ENCODE peak calls at places on chromosomes 16 and 17, in six cellular contexts. P is hepatocyte, M is HCT116, Z is fibroblast of lung, F is GM23248, L is endothelial cell of umbilical vein. E is an unnamed sample.

GRCh38 chr16:86375370-86375769 is 135.0 kb upstream of the FOXF1 start:
- DNase-seq in P (no peak), M (no peak), Z (peak; percentile 94), F (peak; percentile 87), L (no peak), E (no peak)

GRCh38 chr17:40646791-40647548 is 648 bp downstream of the SMARCE1 start:
- DNase-seq in P (peak; percentile 43), M (peak; percentile 28), Z (peak; percentile 69), F (peak; percentile 71), L (peak; percentile 66), E (peak; percentile 49)

GRCh38 chr16:53087101-53087500 is 32.3 kb downstream of the CHD9 start:
- DNase-seq in P (no peak), M (no peak), Z (peak; percentile 58), F (peak; percentile 80), L (no peak), E (no peak)

GRCh38 chr16:12541672-12542071 is 262.0 kb downstream of the CPPED1 start:
- DNase-seq in P (no peak), M (no peak), Z (no peak), F (no peak), L (no peak), E (no peak)

GRCh38 chr16:10182186-10182683 is at the start of gene GRIN2A:
- DNase-seq in P (no peak), M (no peak), Z (no peak), F (no peak), L (no peak), E (peak; percentile 57)

GRCh38 chr17:3865166-3865565 is 19.1 kb upstream of the NCBP3 start:
- DNase-seq in P (no peak), M (no peak), Z (peak; percentile 81), F (peak; percentile 87), L (no peak), E (no peak)

GRCh38 chr16:82152641-82153094 is 17.4 kb downstream of the MPHOSPH6 start:
- DNase-seq in P (peak; percentile 72), M (no peak), Z (peak; percentile 54), F (no peak), L (no peak), E (no peak)

GRCh38 chr17:38613981-38614779 is 8.4 kb upstream of the SRCIN1 start:
- DNase-seq in P (peak; percentile 44), M (no peak), Z (no peak), F (no peak), L (no peak), E (peak; percentile 58)

GRCh38 chr16:25013751-25014499 is 1.2 kb downstream of the ARHGAP17 start:
- DNase-seq in P (no peak), M (no peak), Z (no peak), F (no peak), L (peak; percentile 22), E (no peak)

GRCh38 chr17:78517421-78517820 is 59.8 kb downstream of the DNAH17 start:
- DNase-seq in P (no peak), M (no peak), Z (no peak), F (no peak), L (no peak), E (no peak)

GRCh38 chr16:9138021-9138680 is 46.7 kb downstream of the HAPSTR1 start:
- DNase-seq in P (no peak), M (no peak), Z (no peak), F (no peak), L (no peak), E (no peak)

GRCh38 chr16:50165473-50165872 is 12.4 kb downstream of the TENT4B start:
- DNase-seq in P (no peak), M (no peak), Z (no peak), F (no peak), L (no peak), E (no peak)

GRCh38 chr16:1363501-1364041 is 11.8 kb downstream of the GNPTG start:
- DNase-seq in P (peak; percentile 75), M (peak; percentile 23), Z (peak; percentile 13), F (peak; percentile 67), L (peak; percentile 41), E (peak; percentile 79)

GRCh38 chr17:59842901-59843652 is 49.7 kb downstream of the TUBD1 start:
- DNase-seq in P (peak; percentile 77), M (peak; percentile 96), Z (peak; percentile 98), F (peak; percentile 95), L (peak; percentile 95), E (peak; percentile 31)

GRCh38 chr17:63434951-63435571 is 11.0 kb downstream of the CYB561 start:
- DNase-seq in P (no peak), M (peak; percentile 37), Z (peak; percentile 53), F (peak; percentile 27), L (peak; percentile 39), E (no peak)

GRCh38 chr17:43905985-43906852 is 1.1 kb downstream of the MPP2 start:
- DNase-seq in P (peak; percentile 84), M (no peak), Z (peak; percentile 65), F (peak; percentile 86), L (no peak), E (peak; percentile 96)

GRCh38 chr17:48545022-48545376 is at the start of gene HOXB2:
- DNase-seq in P (no peak), M (no peak), Z (no peak), F (peak; percentile 82), L (peak; percentile 78), E (peak; percentile 49)

GRCh38 chr17:62705116-62705515 is 77.6 kb downstream of the MRC2 start:
- DNase-seq in P (no peak), M (no peak), Z (peak; percentile 47), F (no peak), L (peak; percentile 80), E (no peak)

GRCh38 chr17:75813081-75814020 is 28.7 kb downstream of the UNK start:
- DNase-seq in P (peak; percentile 4), M (no peak), Z (no peak), F (no peak), L (no peak), E (no peak)

GRCh38 chr17:44781553-44782348 is 23.0 kb downstream of the ADAM11 start:
- DNase-seq in P (no peak), M (no peak), Z (no peak), F (no peak), L (no peak), E (peak; percentile 54)

DNA sequence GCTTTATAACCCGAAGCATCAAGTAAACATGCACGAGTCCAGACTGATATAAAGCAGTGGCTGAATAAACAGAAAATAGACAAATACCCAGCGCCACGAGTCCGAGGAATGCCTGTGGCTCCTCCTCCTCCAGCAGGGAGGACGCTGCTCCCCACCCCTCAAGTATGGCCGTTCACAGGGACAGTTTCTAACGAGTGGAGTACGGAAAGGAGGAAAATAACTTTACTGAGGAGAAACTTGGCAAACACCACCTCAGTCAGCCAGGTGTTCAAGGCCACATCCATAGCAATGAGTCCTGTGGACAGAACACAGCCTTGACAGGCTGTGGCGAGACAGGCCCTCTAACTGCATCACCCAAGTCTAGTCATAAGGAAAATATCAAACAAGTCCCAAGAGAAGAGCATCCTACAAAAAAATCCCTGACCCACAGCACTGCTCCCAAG is 9.2 kb downstream of the ZDHHC7 start:
- DNase-seq in P (no peak), M (no peak), Z (peak; percentile 65), F (no peak), L (no peak), E (no peak)
- H4K20me1 ChIP-seq in P (peaks cover 11% of the 10 kb centered on the region), M (no peaks in the 10 kb centered on the region), Z (no peaks in the 10 kb centered on the region), F (no peaks in the 10 kb centered on the region), L (no peaks in the 10 kb centered on the region), E (peaks cover 39% of the 10 kb centered on the region)

GRCh38 chr17:57242148-57242547 is 14.2 kb upstream of the MSI2 start:
- DNase-seq in P (no peak), M (no peak), Z (no peak), F (no peak), L (no peak), E (no peak)
- H2AFZ ChIP-seq in P (no peak overlapping the region), M (no peak overlapping the region), Z (no peak overlapping the region), F (no peak overlapping the region), L (no peak overlapping the region), E (no peak overlapping the region)

GRCh38 chr17:50774225-50774803 is 7.0 kb upstream of the ANKRD40CL start:
- DNase-seq in P (no peak), M (no peak), Z (no peak), F (no peak), L (no peak), E (peak; percentile 53)
- TF ChIP-seq EZH2 in P (no peak), M (no peak), Z (no peak), F (no peak), L (no peak), E (no peak)

DNA sequence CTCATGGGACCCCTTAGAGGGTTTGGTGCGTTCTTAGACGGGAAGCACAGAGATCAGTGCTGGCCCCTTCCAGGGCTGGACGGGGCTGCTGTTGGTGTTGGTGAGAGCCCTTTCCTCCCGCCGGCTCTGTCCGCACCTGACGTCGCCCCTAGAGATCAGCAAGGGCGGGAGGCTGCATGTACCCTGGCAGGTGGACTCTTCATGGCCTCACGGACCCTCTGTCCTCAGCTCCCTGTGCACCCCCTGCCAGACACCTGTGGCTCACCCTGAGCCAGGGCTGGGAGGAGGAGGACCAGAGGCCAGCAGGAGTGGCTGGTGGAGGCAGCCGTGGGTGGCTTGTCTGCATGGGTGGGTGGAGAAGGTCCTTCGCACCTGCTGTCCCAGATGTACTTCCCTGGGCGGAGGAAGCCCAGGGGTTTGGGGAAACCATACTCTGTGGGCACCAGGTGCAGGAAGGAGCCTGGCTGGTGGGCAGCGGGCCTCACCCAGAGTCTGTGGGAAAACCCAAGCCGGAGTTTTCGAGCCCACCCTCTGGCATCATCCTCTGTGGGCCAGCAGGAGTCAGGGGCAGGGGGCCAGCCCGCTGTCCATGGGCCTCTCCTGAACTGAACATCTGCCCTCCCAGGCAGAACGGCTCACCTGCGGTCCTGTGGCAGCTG is 348.6 kb downstream of the SEC14L1 start:
- DNase-seq in P (no peak), M (no peak), Z (no peak), F (no peak), L (no peak), E (no peak)
- H4K20me1 ChIP-seq in P (peaks cover 8% of the 10 kb centered on the region), M (no peaks in the 10 kb centered on the region), Z (no peaks in the 10 kb centered on the region), F (no peaks in the 10 kb centered on the region), L (no peaks in the 10 kb centered on the region), E (no peaks in the 10 kb centered on the region)

E was measured in GM23338.